ENCODE peak calls at places on chromosomes 12 and 14, in four cellular contexts. N is A549, S is RWPE2, E is fibroblast of lung. V is an unnamed sample.

GRCh38 chr14:68787235-68787727 is 5.6 kb downstream of the ZFP36L1 start:
- DNase-seq in N (no peak), S (peak), E (peak), V (no peak)

GRCh38 chr14:75399819-75400678 is 27.8 kb upstream of the JDP2 start:
- DNase-seq in N (peak), S (peak), E (peak), V (no peak)

GRCh38 chr14:29222671-29223268 is 456.2 kb downstream of the FOXG1 start:
- DNase-seq in N (no peak), S (no peak), E (peak), V (no peak)

GRCh38 chr14:29240046-29240445 is 473.5 kb downstream of the FOXG1 start:
- DNase-seq in N (no peak), S (no peak), E (peak), V (no peak)

GRCh38 chr12:124480469-124481256 is 86.7 kb downstream of the NCOR2 start:
- DNase-seq in N (peak), S (no peak), E (peak), V (peak)

GRCh38 chr14:24818054-24818822 is 184.2 kb upstream of the GZMB start:
- DNase-seq in N (no peak), S (no peak), E (no peak), V (no peak)

GRCh38 chr14:73718742-73719251 is 4.6 kb upstream of the PNMA1 start:
- DNase-seq in N (no peak), S (peak), E (no peak), V (no peak)

GRCh38 chr12:81723361-81723760 is 35.8 kb downstream of the PPFIA2 start:
- DNase-seq in N (no peak), S (no peak), E (no peak), V (no peak)

GRCh38 chr12:42024495-42024830 is 120.2 kb downstream of the GXYLT1 start:
- DNase-seq in N (no peak), S (no peak), E (no peak), V (no peak)

GRCh38 chr12:46433829-46434228 is 61.3 kb upstream of the SLC38A2 start:
- DNase-seq in N (no peak), S (no peak), E (no peak), V (no peak)

GRCh38 chr14:100842799-100843198 is 16.9 kb downstream of the MEG3 start:
- DNase-seq in N (no peak), S (no peak), E (peak), V (no peak)

GRCh38 chr14:77316872-77317271 is 3.8 kb downstream of the POMT2 start:
- DNase-seq in N (no peak), S (peak), E (no peak), V (no peak)

GRCh38 chr14:101351769-101352168 is 209.5 kb upstream of the DIO3 start:
- DNase-seq in N (no peak), S (no peak), E (no peak), V (no peak)

GRCh38 chr14:104633276-104633861 is 28.8 kb upstream of the TMEM179 start:
- DNase-seq in N (no peak), S (no peak), E (no peak), V (no peak)

GRCh38 chr12:11730299-11731041 is 81.0 kb downstream of the ETV6 start:
- DNase-seq in N (no peak), S (no peak), E (no peak), V (no peak)

GRCh38 chr14:95098984-95099599 is 58.2 kb downstream of the DICER1 start:
- DNase-seq in N (peak), S (no peak), E (peak), V (peak)

GRCh38 chr12:51975196-51975595 is 23.7 kb downstream of the ACVR1B start:
- DNase-seq in N (no peak), S (no peak), E (no peak), V (no peak)

GRCh38 chr14:85197976-85198375 is 332.0 kb upstream of the FLRT2 start:
- DNase-seq in N (no peak), S (no peak), E (no peak), V (no peak)

GRCh38 chr14:50003213-50004021 is 110.5 kb downstream of the ARF6 start:
- DNase-seq in N (peak), S (peak), E (peak), V (peak)
- TF ChIP-seq CTCF in N (no peak), S (peak), E (peak), V (no peak)

GRCh38 chr12:116784238-116784612 is 46.1 kb downstream of the RNFT2 start:
- DNase-seq in N (peak), S (no peak), E (no peak), V (no peak)
- TF ChIP-seq CTCF in N (no peak), S (no peak), E (no peak), V (no peak)

DNA sequence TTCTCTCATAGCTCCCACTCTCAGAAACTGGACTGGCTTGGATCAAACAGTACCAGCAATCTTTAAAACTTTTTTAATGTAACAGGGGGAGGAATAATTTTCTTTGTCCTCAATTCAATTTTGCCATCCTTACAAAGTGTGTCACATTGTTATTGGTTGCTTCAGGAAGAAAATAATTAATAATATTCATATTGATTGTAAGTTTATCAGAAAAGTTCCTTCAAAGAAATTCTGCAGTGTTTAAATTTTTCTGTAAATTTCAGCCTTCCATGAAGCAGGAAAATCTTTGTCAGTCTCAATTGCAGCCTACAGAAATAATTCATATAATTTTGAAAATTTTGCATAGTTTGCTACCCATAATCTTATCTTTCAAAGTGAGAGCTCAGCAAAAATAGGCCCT is 1119.1 kb upstream of the ATXN7L3B start:
- DNase-seq in N (no peak), S (no peak), E (no peak), V (no peak)
- TF ChIP-seq CTCF in N (no peak), S (no peak), E (no peak), V (no peak)

GRCh38 chr14:50935126-50936090 is 8.9 kb downstream of the PYGL start:
- DNase-seq in N (no peak), S (no peak), E (no peak), V (no peak)

GRCh38 chr14:50937800-50938199 is 6.5 kb downstream of the PYGL start:
- DNase-seq in N (no peak), S (no peak), E (no peak), V (no peak)

GRCh38 chr14:50936882-50937281 is 7.4 kb downstream of the PYGL start:
- DNase-seq in N (no peak), S (no peak), E (no peak), V (no peak)

GRCh38 chr14:50941151-50941550 is 3.1 kb downstream of the PYGL start:
- DNase-seq in N (no peak), S (no peak), E (no peak), V (no peak)

DNA sequence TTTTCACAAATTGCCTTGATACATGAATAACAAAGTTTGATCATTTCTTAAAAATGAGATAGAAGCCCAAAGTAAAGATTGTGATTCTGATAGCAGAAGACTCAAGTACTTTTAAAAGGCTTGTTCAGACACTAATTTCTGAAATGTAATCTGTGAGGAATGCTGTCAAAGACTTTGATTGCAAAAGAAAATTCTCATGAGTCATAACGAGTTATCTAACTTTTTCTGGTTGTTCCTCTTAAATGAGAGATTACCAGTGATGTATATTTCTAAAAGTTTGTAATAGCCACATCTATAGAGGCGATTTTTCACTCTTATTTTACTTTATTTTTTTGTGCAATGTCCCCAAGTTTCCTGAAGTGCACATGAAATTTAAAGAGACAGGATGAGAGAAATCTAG is 7.0 kb downstream of the PYGL start:
- DNase-seq in N (no peak), S (no peak), E (peak), V (no peak)
- TF ChIP-seq CTCF in N (no peak), S (no peak), E (no peak), V (no peak)

DNA sequence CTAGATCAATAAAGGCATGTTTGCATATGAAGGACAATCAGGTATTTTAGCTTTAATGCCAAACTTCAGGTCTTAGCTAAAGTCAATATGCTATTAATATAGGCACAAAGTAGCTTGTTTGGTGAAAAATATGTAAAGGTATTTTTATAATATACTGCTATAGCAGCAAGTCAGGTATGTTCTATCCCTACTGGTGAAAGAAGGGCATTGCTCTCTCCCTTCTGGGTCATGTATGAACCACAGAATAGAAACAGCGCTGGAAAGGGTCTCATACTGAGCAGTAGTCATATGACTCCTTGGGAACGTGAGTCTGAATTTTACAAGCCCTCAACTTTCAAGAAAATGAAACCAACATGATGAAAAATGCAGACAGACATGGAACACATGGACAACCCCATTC is 314.6 kb downstream of the GRIN2B start:
- DNase-seq in N (no peak), S (no peak), E (no peak), V (no peak)
- TF ChIP-seq CTCF in N (no peak), S (no peak), E (no peak), V (no peak)

GRCh38 chr14:52012635-52013034 is 23.3 kb downstream of the RTRAF start:
- DNase-seq in N (no peak), S (no peak), E (peak), V (no peak)

GRCh38 chr14:52014601-52015267 is 25.4 kb downstream of the RTRAF start:
- DNase-seq in N (no peak), S (no peak), E (no peak), V (no peak)

GRCh38 chr14:52018252-52018651 is 28.9 kb downstream of the RTRAF start:
- DNase-seq in N (no peak), S (no peak), E (peak), V (no peak)

GRCh38 chr14:52013984-52014600 is 24.7 kb downstream of the RTRAF start:
- DNase-seq in N (peak), S (no peak), E (no peak), V (no peak)

DNA sequence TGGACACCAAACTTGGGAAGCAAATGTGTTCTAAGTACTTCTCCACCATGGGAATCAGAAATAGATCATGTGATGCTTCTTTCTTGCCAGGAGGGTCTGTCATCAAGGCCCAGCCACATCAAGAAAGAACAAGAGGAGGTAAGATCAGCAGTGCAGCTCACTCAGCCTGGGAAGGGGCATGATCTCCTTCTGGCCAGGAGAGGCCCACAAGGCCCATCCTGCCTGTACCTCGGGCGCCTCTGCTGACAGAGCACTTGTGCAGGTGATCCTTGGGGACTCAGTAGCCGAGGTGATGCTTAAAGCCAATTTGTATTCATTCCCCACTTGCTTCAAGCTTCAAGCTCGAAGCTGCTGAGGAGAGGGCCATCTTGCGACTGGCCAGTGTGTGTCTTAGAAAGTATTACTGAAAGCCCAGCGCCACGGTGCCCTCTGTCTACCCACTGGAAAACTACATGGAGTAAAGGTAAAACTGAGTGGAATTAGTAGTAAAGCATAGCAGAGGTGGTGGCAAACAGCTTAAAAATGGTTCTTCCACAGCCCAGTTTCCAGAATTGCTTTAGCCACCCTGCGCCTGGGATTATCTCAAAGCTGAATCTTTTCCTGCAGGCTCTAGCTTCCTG is 26.2 kb downstream of the RTRAF start:
- DNase-seq in N (peak), S (no peak), E (no peak), V (no peak)
- TF ChIP-seq CTCF in N (peak), S (peak), E (peak), V (no peak)